ENCODE peak calls at places on chromosomes 11 and 22, in five cellular contexts. One of them, this sample, is unnamed.

GRCh38 chr11:68682531-68682931 is 1.8 kb upstream of the GAL start:
- DNase-seq in AG09309: no peak
- DNase-seq in adrenal gland: no peak
- DNase-seq in lung: no peak
- DNase-seq in HL-60: no peak
- DNase-seq in this sample: no peak

GRCh38 chr22:41565403-41566054 is 4.7 kb downstream of the CSDC2 start:
- DNase-seq in AG09309: no peak
- DNase-seq in adrenal gland: peak
- DNase-seq in lung: no peak
- DNase-seq in HL-60: no peak
- DNase-seq in this sample: peak

GRCh38 chr11:45264839-45265515 is 21.2 kb downstream of the SYT13 start:
- DNase-seq in AG09309: peak
- DNase-seq in adrenal gland: no peak
- DNase-seq in lung: no peak
- DNase-seq in HL-60: no peak
- DNase-seq in this sample: peak

GRCh38 chr22:17928391-17928790 is 96.0 kb downstream of the MICAL3 start:
- DNase-seq in AG09309: no peak
- DNase-seq in adrenal gland: no peak
- DNase-seq in lung: no peak
- DNase-seq in HL-60: no peak
- DNase-seq in this sample: no peak

GRCh38 chr11:73271936-73272679 is at the start of gene P2RY6:
- DNase-seq in AG09309: no peak
- DNase-seq in adrenal gland: peak
- DNase-seq in lung: no peak
- DNase-seq in HL-60: peak
- DNase-seq in this sample: no peak

GRCh38 chr11:367956-368413 is 1.3 kb upstream of the B4GALNT4 start:
- DNase-seq in AG09309: no peak
- DNase-seq in adrenal gland: no peak
- DNase-seq in lung: no peak
- DNase-seq in HL-60: no peak
- DNase-seq in this sample: no peak

GRCh38 chr11:47355283-47356128 is 3.0 kb upstream of the MYBPC3 start:
- DNase-seq in AG09309: peak
- DNase-seq in adrenal gland: peak
- DNase-seq in lung: peak
- DNase-seq in HL-60: peak
- DNase-seq in this sample: peak

GRCh38 chr22:42608481-42609361 is 6.0 kb downstream of the POLDIP3 start:
- DNase-seq in AG09309: no peak
- DNase-seq in adrenal gland: no peak
- DNase-seq in lung: no peak
- DNase-seq in HL-60: no peak
- DNase-seq in this sample: peak

GRCh38 chr11:27292642-27293020 is 70.4 kb downstream of the CCDC34 start:
- DNase-seq in AG09309: no peak
- DNase-seq in adrenal gland: no peak
- DNase-seq in lung: no peak
- DNase-seq in HL-60: no peak
- DNase-seq in this sample: no peak

GRCh38 chr11:82384308-82384707 is 349.4 kb downstream of the FAM181B start:
- DNase-seq in AG09309: no peak
- DNase-seq in adrenal gland: no peak
- DNase-seq in lung: no peak
- DNase-seq in HL-60: no peak
- DNase-seq in this sample: no peak

GRCh38 chr22:28714043-28714442 is 27.6 kb downstream of the CHEK2 start:
- DNase-seq in AG09309: no peak
- DNase-seq in adrenal gland: no peak
- DNase-seq in lung: no peak
- DNase-seq in HL-60: no peak
- DNase-seq in this sample: no peak

GRCh38 chr22:17706451-17706900 is 67.8 kb downstream of the BID start:
- DNase-seq in AG09309: peak
- DNase-seq in adrenal gland: peak
- DNase-seq in lung: peak
- DNase-seq in HL-60: peak
- DNase-seq in this sample: peak

GRCh38 chr11:16924826-16925494 is 89.3 kb downstream of the PLEKHA7 start:
- DNase-seq in AG09309: no peak
- DNase-seq in adrenal gland: peak
- DNase-seq in lung: peak
- DNase-seq in HL-60: no peak
- DNase-seq in this sample: peak

GRCh38 chr11:22192642-22193347 is at the start of gene ANO5:
- DNase-seq in AG09309: no peak
- DNase-seq in adrenal gland: peak
- DNase-seq in lung: peak
- DNase-seq in HL-60: no peak
- DNase-seq in this sample: no peak

GRCh38 chr11:120811731-120812130 is 212.2 kb upstream of the TBCEL start:
- DNase-seq in AG09309: no peak
- DNase-seq in adrenal gland: no peak
- DNase-seq in lung: no peak
- DNase-seq in HL-60: no peak
- DNase-seq in this sample: no peak

GRCh38 chr22:36775589-36775965 is 342 bp downstream of the IFT27 start:
- DNase-seq in AG09309: no peak
- DNase-seq in adrenal gland: peak
- DNase-seq in lung: peak
- DNase-seq in HL-60: no peak
- DNase-seq in this sample: no peak

GRCh38 chr22:30483169-30483568 is 11.4 kb upstream of the SEC14L3 start:
- DNase-seq in AG09309: no peak
- DNase-seq in adrenal gland: no peak
- DNase-seq in lung: no peak
- DNase-seq in HL-60: no peak
- DNase-seq in this sample: no peak

GRCh38 chr22:37454857-37455686 is 27.8 kb upstream of the ELFN2 start:
- DNase-seq in AG09309: peak
- DNase-seq in adrenal gland: peak
- DNase-seq in lung: peak
- DNase-seq in HL-60: no peak
- DNase-seq in this sample: peak

GRCh38 chr11:67507242-67507890 is 596 bp downstream of the CDK2AP2 start:
- DNase-seq in AG09309: peak
- DNase-seq in adrenal gland: peak
- DNase-seq in lung: peak
- DNase-seq in HL-60: no peak
- DNase-seq in this sample: peak

GRCh38 chr22:31083923-31084810 is 3.0 kb downstream of the SMTN start:
- DNase-seq in AG09309: no peak
- DNase-seq in adrenal gland: no peak
- DNase-seq in lung: no peak
- DNase-seq in HL-60: no peak
- DNase-seq in this sample: no peak

GRCh38 chr11:110086892-110087309 is 6.3 kb upstream of the ZC3H12C start:
- DNase-seq in AG09309: no peak
- DNase-seq in adrenal gland: no peak
- DNase-seq in lung: no peak
- DNase-seq in HL-60: no peak
- DNase-seq in this sample: no peak

GRCh38 chr11:96113100-96113710 is 189.3 kb upstream of the MTMR2 start:
- DNase-seq in AG09309: peak
- DNase-seq in adrenal gland: no peak
- DNase-seq in lung: no peak
- DNase-seq in HL-60: no peak
- DNase-seq in this sample: peak

GRCh38 chr11:15603208-15603607 is 488.5 kb downstream of the INSC start:
- DNase-seq in AG09309: no peak
- DNase-seq in adrenal gland: peak
- DNase-seq in lung: no peak
- DNase-seq in HL-60: no peak
- DNase-seq in this sample: no peak

GRCh38 chr11:14315130-14315529 is 43.9 kb downstream of the RRAS2 start:
- DNase-seq in AG09309: no peak
- DNase-seq in adrenal gland: no peak
- DNase-seq in lung: no peak
- DNase-seq in HL-60: no peak
- DNase-seq in this sample: no peak

GRCh38 chr11:14312736-14313438 is 46.1 kb downstream of the RRAS2 start:
- DNase-seq in AG09309: peak
- DNase-seq in adrenal gland: no peak
- DNase-seq in lung: no peak
- DNase-seq in HL-60: no peak
- DNase-seq in this sample: no peak

GRCh38 chr11:14317659-14318325 is 41.2 kb downstream of the RRAS2 start:
- DNase-seq in AG09309: no peak
- DNase-seq in adrenal gland: no peak
- DNase-seq in lung: no peak
- DNase-seq in HL-60: no peak
- DNase-seq in this sample: no peak

GRCh38 chr11:14310696-14311095 is 48.3 kb downstream of the RRAS2 start:
- DNase-seq in AG09309: peak
- DNase-seq in adrenal gland: no peak
- DNase-seq in lung: no peak
- DNase-seq in HL-60: no peak
- DNase-seq in this sample: no peak

DNA sequence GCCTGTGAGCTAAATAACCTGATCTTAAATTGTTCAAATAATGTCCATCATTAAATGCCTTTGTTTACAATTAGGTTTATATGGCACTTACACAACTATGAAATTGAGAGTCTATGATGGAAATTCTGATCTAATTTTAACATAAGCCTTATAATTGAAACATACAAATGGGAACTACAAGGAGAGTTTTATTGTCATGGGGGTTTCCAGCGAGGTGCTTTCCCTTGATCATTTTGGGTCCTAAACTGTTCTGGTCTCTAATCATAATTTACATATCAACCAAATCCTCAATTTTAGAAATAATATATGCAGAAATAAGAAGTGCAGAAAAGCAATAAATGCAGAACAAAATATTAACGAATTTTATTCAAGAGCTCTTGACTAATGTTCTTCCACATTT is 44.9 kb downstream of the RRAS2 start:
- DNase-seq in AG09309: no peak
- DNase-seq in adrenal gland: no peak
- DNase-seq in lung: no peak
- DNase-seq in HL-60: no peak
- DNase-seq in this sample: no peak
- H3K4me3 ChIP-seq in AG09309: no peak
- H3K4me3 ChIP-seq in adrenal gland: no peak
- H3K4me3 ChIP-seq in lung: no peak
- H3K4me3 ChIP-seq in HL-60: no peak
- H3K4me3 ChIP-seq in this sample: no peak

GRCh38 chr22:50627914-50628542 is at the start of gene ARSA:
- DNase-seq in AG09309: peak
- DNase-seq in adrenal gland: peak
- DNase-seq in lung: peak
- DNase-seq in HL-60: peak
- DNase-seq in this sample: peak
- TF ChIP-seq CTCF in AG09309: peak
- TF ChIP-seq CTCF in adrenal gland: peak
- TF ChIP-seq CTCF in lung: peak
- TF ChIP-seq CTCF in HL-60: no peak
- TF ChIP-seq CTCF in this sample: peak

DNA sequence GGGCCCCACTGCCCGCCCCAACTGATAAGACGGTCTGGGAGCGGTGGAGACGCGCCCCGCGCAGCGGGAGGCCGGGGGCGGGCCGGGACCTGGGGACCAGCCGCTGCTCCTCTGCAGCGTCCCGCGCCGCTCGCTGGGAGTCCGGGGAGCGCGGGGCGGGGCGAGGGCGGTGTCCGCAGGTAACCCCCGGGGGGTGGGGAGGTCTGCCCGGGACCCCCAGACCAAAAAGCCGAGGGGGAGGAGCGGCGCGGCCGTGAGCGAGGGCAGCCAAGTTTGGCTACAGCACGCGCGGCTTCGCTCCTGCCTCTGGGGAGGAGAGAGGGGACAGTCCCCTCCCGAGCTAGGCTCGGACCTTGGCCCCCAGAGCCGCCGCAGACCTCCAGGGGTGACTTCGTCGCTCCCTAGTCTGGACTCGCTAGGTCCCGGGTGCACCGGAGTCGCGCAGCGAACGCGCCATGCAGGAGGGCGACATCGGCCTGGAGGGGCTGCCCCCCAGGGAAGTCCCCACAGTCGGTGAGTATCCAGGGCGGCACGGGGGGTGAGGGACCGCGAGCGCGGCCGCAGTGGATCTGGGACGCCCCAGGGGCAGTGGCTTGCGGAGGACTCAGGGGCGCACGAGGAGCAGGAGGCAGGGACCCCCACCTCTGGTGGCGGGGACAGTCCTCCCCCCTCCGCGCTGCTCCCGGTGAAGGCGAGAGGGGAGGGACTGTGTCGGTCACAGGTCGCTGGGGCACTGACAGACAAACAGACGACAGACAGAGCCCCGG is 92.3 kb upstream of the ANO1 start:
- DNase-seq in AG09309: no peak
- DNase-seq in adrenal gland: no peak
- DNase-seq in lung: no peak
- DNase-seq in HL-60: no peak
- DNase-seq in this sample: no peak
- H3K4me3 ChIP-seq in AG09309: no peak
- H3K4me3 ChIP-seq in adrenal gland: no peak
- H3K4me3 ChIP-seq in lung: peak
- H3K4me3 ChIP-seq in HL-60: no peak
- H3K4me3 ChIP-seq in this sample: peak

GRCh38 chr11:132187391-132187790 is 817.0 kb downstream of the NTM start:
- DNase-seq in AG09309: no peak
- DNase-seq in adrenal gland: no peak
- DNase-seq in lung: no peak
- DNase-seq in HL-60: no peak
- DNase-seq in this sample: no peak
- TF ChIP-seq CTCF in AG09309: no peak
- TF ChIP-seq CTCF in adrenal gland: no peak
- TF ChIP-seq CTCF in lung: no peak
- TF ChIP-seq CTCF in HL-60: no peak
- TF ChIP-seq CTCF in this sample: no peak